ENCODE peak calls at places on chromosomes 13 and 19, in ten cellular contexts. A, D, F, R, O, L, K, W, Q and U are unnamed samples.

GRCh38 chr13:99176309-99177276 is 24.1 kb upstream of the UBAC2 start:
- DNase-seq in A (peak; percentile 74), D (peak; percentile 69), F (peak; percentile 89), R (peak; percentile 64), O (peak; percentile 30), L (peak; percentile 72), K (peak; percentile 55), W (peak; percentile 80), Q (peak; percentile 62), U (peak; percentile 91)

GRCh38 chr19:340620-341385 is 3.8 kb downstream of the MIER2 start:
- DNase-seq in A (no peak), D (no peak), F (no peak), R (no peak), O (no peak), L (no peak), K (no peak), W (no peak), Q (no peak), U (no peak)

GRCh38 chr13:25912961-25913360 is 138.9 kb downstream of the SHISA2 start:
- DNase-seq in A (no peak), D (no peak), F (no peak), R (no peak), O (no peak), L (no peak), K (no peak), W (no peak), Q (no peak), U (no peak)

GRCh38 chr13:42996584-42996983 is 4.5 kb upstream of the EPSTI1 start:
- DNase-seq in A (no peak), D (no peak), F (no peak), R (no peak), O (no peak), L (no peak), K (no peak), W (no peak), Q (peak; percentile 72), U (no peak)

GRCh38 chr13:74778946-74779345 is 644.7 kb upstream of the KLF12 start:
- DNase-seq in A (no peak), D (no peak), F (no peak), R (no peak), O (no peak), L (no peak), K (no peak), W (no peak), Q (peak; percentile 30), U (no peak)

GRCh38 chr19:54439174-54439851 is 9.7 kb upstream of the LENG8 start:
- DNase-seq in A (peak; percentile 79), D (no peak), F (peak; percentile 79), R (no peak), O (peak; percentile 69), L (no peak), K (no peak), W (peak; percentile 81), Q (peak; percentile 54), U (peak; percentile 79)

GRCh38 chr19:35723671-35724070 is 5.9 kb downstream of the KMT2B start:
- DNase-seq in A (no peak), D (no peak), F (no peak), R (no peak), O (no peak), L (no peak), K (no peak), W (no peak), Q (no peak), U (no peak)

GRCh38 chr13:66940113-66940512 is 290.0 kb downstream of the PCDH9 start:
- DNase-seq in A (peak; percentile 53), D (no peak), F (no peak), R (no peak), O (no peak), L (no peak), K (no peak), W (no peak), Q (peak; percentile 5), U (no peak)

GRCh38 chr19:15223649-15224371 is 8.4 kb downstream of the EPHX3 start:
- DNase-seq in A (no peak), D (no peak), F (no peak), R (no peak), O (peak; percentile 60), L (no peak), K (no peak), W (peak; percentile 56), Q (no peak), U (no peak)

GRCh38 chr19:42175952-42176648 is 41.4 kb downstream of the DEDD2 start:
- DNase-seq in A (no peak), D (no peak), F (peak; percentile 42), R (no peak), O (peak; percentile 38), L (no peak), K (no peak), W (peak; percentile 65), Q (peak; percentile 19), U (peak; percentile 37)

GRCh38 chr19:48196933-48197665 is 26.6 kb downstream of the ZSWIM9 start:
- DNase-seq in A (no peak), D (no peak), F (no peak), R (no peak), O (no peak), L (no peak), K (no peak), W (no peak), Q (peak; percentile 79), U (no peak)

GRCh38 chr13:48334534-48335127 is 31.1 kb downstream of the RB1 start:
- DNase-seq in A (peak; percentile 68), D (no peak), F (no peak), R (no peak), O (no peak), L (no peak), K (no peak), W (peak; percentile 31), Q (peak; percentile 62), U (no peak)

GRCh38 chr19:13637664-13638063 is 126.7 kb upstream of the MRI1 start:
- DNase-seq in A (no peak), D (no peak), F (no peak), R (no peak), O (no peak), L (no peak), K (no peak), W (no peak), Q (no peak), U (no peak)

GRCh38 chr19:37979547-37980082 is 72.6 kb downstream of the SIPA1L3 start:
- DNase-seq in A (no peak), D (no peak), F (no peak), R (no peak), O (no peak), L (no peak), K (no peak), W (no peak), Q (no peak), U (no peak)

GRCh38 chr19:48461982-48462655 is 6.7 kb downstream of the KCNJ14 start:
- DNase-seq in A (peak; percentile 29), D (no peak), F (peak; percentile 91), R (no peak), O (no peak), L (no peak), K (no peak), W (peak; percentile 39), Q (no peak), U (no peak)

GRCh38 chr13:30681489-30682242 is 53.7 kb upstream of the ALOX5AP start:
- DNase-seq in A (no peak), D (no peak), F (no peak), R (no peak), O (no peak), L (no peak), K (no peak), W (no peak), Q (peak; percentile 72), U (no peak)

GRCh38 chr13:67343777-67344176 is 113.6 kb upstream of the PCDH9 start:
- DNase-seq in A (no peak), D (no peak), F (no peak), R (no peak), O (no peak), L (no peak), K (no peak), W (no peak), Q (no peak), U (no peak)

GRCh38 chr19:42563352-42564210 is 31.1 kb downstream of the CEACAM8 start:
- DNase-seq in A (peak; percentile 75), D (peak; percentile 2), F (peak; percentile 56), R (no peak), O (peak; percentile 28), L (peak; percentile 38), K (no peak), W (peak; percentile 71), Q (peak; percentile 55), U (peak; percentile 51)

GRCh38 chr13:113607056-113607455 is 22.5 kb downstream of the TFDP1 start:
- DNase-seq in A (no peak), D (no peak), F (no peak), R (no peak), O (no peak), L (no peak), K (no peak), W (no peak), Q (no peak), U (no peak)